ENCODE peak calls at places on chromosomes 16 and 17, in seven cellular contexts. S, V, B, P, X, Z and L are unnamed samples.

GRCh38 chr17:40548491-40548981 is 16.7 kb downstream of the CCR7 start:
- DNase-seq in V (no peak), B (no peak), X (no peak), Z (no peak), S (no peak), P (no peak), L (no peak)

GRCh38 chr17:50792132-50792531 is 24.8 kb upstream of the ANKRD40CL start:
- DNase-seq in P (no peak), S (no peak), V (no peak), B (no peak), Z (no peak), X (no peak), L (no peak)

GRCh38 chr17:61405047-61405685 is 5.5 kb downstream of the TBX2 start:
- DNase-seq in S (peak), X (peak), V (no peak), Z (no peak), B (no peak), P (no peak), L (no peak)

GRCh38 chr16:2904922-2905240 is 6.8 kb upstream of the FLYWCH1 start:
- DNase-seq in P (no peak), V (no peak), S (no peak), X (no peak), Z (no peak), B (no peak), L (peak)

GRCh38 chr16:55842369-55843104 is 9.6 kb upstream of the CES1 start:
- DNase-seq in X (no peak), P (peak), B (peak), V (no peak), Z (no peak), S (no peak), L (peak)

GRCh38 chr17:78883533-78884131 is 19.4 kb downstream of the CEP295NL start:
- DNase-seq in B (peak), P (peak), S (peak), X (no peak), Z (peak), V (no peak), L (no peak)

GRCh38 chr16:86300746-86301480 is 209.4 kb upstream of the FOXF1 start:
- DNase-seq in S (no peak), P (no peak), X (no peak), B (no peak), V (no peak), Z (no peak), L (no peak)

GRCh38 chr17:44074231-44074910 is 3.8 kb downstream of the G6PC3 start:
- DNase-seq in S (no peak), P (no peak), Z (no peak), B (no peak), V (no peak), X (no peak), L (no peak)

GRCh38 chr16:78939600-78939999 is 660.9 kb downstream of the MAF start:
- DNase-seq in V (no peak), P (no peak), Z (no peak), B (no peak), X (no peak), S (no peak), L (no peak)

GRCh38 chr17:27456681-27457404 is 595 bp downstream of the KSR1 start:
- DNase-seq in X (no peak), P (no peak), Z (no peak), S (no peak), B (no peak), V (no peak), L (peak)

GRCh38 chr17:80877095-80877828 is 114.4 kb upstream of the CHMP6 start:
- DNase-seq in B (no peak), Z (no peak), P (no peak), X (no peak), V (peak), S (no peak), L (peak)

GRCh38 chr17:13437966-13438779 is 163.6 kb downstream of the HS3ST3A1 start:
- DNase-seq in B (no peak), S (no peak), P (no peak), X (no peak), Z (no peak), V (no peak), L (no peak)

GRCh38 chr17:218711-219110 is 37.3 kb upstream of the DOC2B start:
- DNase-seq in B (no peak), P (no peak), S (no peak), X (no peak), V (no peak), Z (no peak), L (no peak)

GRCh38 chr17:65368341-65368740 is 193.1 kb downstream of the AXIN2 start:
- DNase-seq in V (no peak), B (no peak), X (no peak), S (no peak), Z (no peak), P (no peak), L (no peak)

GRCh38 chr17:65594585-65594940 is 33.1 kb upstream of the AXIN2 start:
- DNase-seq in B (no peak), S (no peak), X (no peak), P (peak), V (no peak), Z (no peak), L (no peak)

GRCh38 chr17:11490171-11490760 is 108.0 kb upstream of the DNAH9 start:
- DNase-seq in X (no peak), V (no peak), B (no peak), P (no peak), S (no peak), Z (no peak), L (no peak)

GRCh38 chr16:30623558-30624283 is 13.5 kb upstream of the ZNF689 start:
- DNase-seq in P (no peak), S (no peak), Z (no peak), B (no peak), V (no peak), X (no peak), L (no peak)

GRCh38 chr17:73317554-73318426 is 6.0 kb upstream of the CDC42EP4 start:
- DNase-seq in Z (no peak), V (no peak), P (no peak), S (no peak), X (no peak), B (no peak), L (no peak)

GRCh38 chr16:65660390-65660789 is 538.5 kb upstream of the CDH11 start:
- DNase-seq in Z (peak), X (no peak), B (no peak), S (no peak), V (no peak), P (no peak), L (no peak)

GRCh38 chr17:7862692-7863437 is 5.1 kb downstream of the CYB5D1 start:
- DNase-seq in X (peak), P (no peak), Z (no peak), B (peak), V (no peak), S (no peak), L (no peak)

GRCh38 chr17:64492481-64493109 is 4.3 kb downstream of the POLG2 start:
- DNase-seq in B (peak), X (no peak), S (no peak), V (no peak), Z (no peak), P (no peak), L (no peak)

GRCh38 chr16:31067342-31067741 is 6.7 kb downstream of the ZNF668 start:
- DNase-seq in B (no peak), S (no peak), P (no peak), X (no peak), V (no peak), Z (no peak), L (no peak)

GRCh38 chr16:50284131-50284911 is 18.0 kb downstream of the ADCY7 start:
- DNase-seq in B (no peak), Z (no peak), P (no peak), S (no peak), X (no peak), V (no peak), L (no peak)

GRCh38 chr17:8001976-8002645 is at the start of gene GUCY2D:
- DNase-seq in Z (no peak), B (no peak), S (no peak), V (no peak), X (no peak), P (no peak), L (peak)

GRCh38 chr16:10552998-10553491 is 27.4 kb downstream of the EMP2 start:
- DNase-seq in S (no peak), V (peak), B (no peak), Z (no peak), P (no peak), X (peak), L (peak)